ENCODE peak calls at places on chromosome 3, in eight cellular contexts. V is NCI-H2029; S is lower lobe of right lung; U is cardiac fibroblast; P is neural crest cell; C is hypothalamus; A is stimulated activated CD8-positive, alpha-beta memory T cell treated with anti-CD3 and anti-CD28 coated beads, Interleukin-4, amount 100 ng/mL, for 1 hour; D is AG04449. R is an unnamed sample.

GRCh38 chr3:169227911-169228310 is 435.6 kb downstream of the MECOM start:
- DNase-seq in U (peak), A (no peak), P (no peak), C (no peak), V (no peak), S (no peak), D (peak), R (no peak)

GRCh38 chr3:34180532-34180931 is 382.1 kb downstream of the PDCD6IP start:
- DNase-seq in A (no peak), D (no peak), C (no peak), V (no peak), P (no peak), S (no peak), U (no peak), R (no peak)

GRCh38 chr3:70308760-70309159 is 3.7 kb downstream of the MDFIC2 start:
- DNase-seq in A (no peak), D (no peak), U (peak), P (no peak), S (no peak), V (no peak), C (no peak), R (no peak)

GRCh38 chr3:126682046-126682445 is 22.0 kb upstream of the CHCHD6 start:
- DNase-seq in P (no peak), V (no peak), U (no peak), S (no peak), C (no peak), A (no peak), D (no peak), R (no peak)

GRCh38 chr3:189108735-189109134 is 63.0 kb upstream of the TPRG1 start:
- DNase-seq in S (no peak), D (no peak), P (no peak), A (no peak), C (no peak), V (no peak), U (no peak), R (no peak)

GRCh38 chr3:70176224-70176623 is 136.2 kb downstream of the MDFIC2 start:
- DNase-seq in S (no peak), C (no peak), D (no peak), P (no peak), A (no peak), U (no peak), V (no peak), R (no peak)

GRCh38 chr3:78066287-78066686 is 1026.4 kb downstream of the ROBO2 start:
- DNase-seq in P (no peak), U (no peak), D (no peak), C (no peak), V (no peak), S (no peak), A (no peak), R (no peak)

GRCh38 chr3:186826978-186827857 is 15.3 kb upstream of the ADIPOQ start:
- DNase-seq in A (peak), C (peak), V (peak), D (no peak), S (peak), P (peak), U (peak), R (peak)

GRCh38 chr3:159762238-159762637 is 226.4 kb upstream of the IL12A start:
- DNase-seq in D (no peak), P (no peak), U (no peak), V (no peak), C (no peak), S (no peak), A (no peak), R (no peak)

GRCh38 chr3:30626443-30627181 is 20.2 kb downstream of the TGFBR2 start:
- DNase-seq in U (peak), C (no peak), S (no peak), D (no peak), P (no peak), V (no peak), A (no peak), R (no peak)

GRCh38 chr3:46946856-46947544 is 29.5 kb downstream of the CCDC12 start:
- DNase-seq in C (no peak), V (peak), A (peak), S (peak), D (no peak), U (peak), P (no peak), R (peak)

GRCh38 chr3:64796597-64796996 is 108.8 kb upstream of the ADAMTS9 start:
- DNase-seq in P (no peak), V (no peak), C (no peak), D (no peak), S (no peak), A (no peak), U (no peak), R (no peak)

GRCh38 chr3:13171704-13172643 is 98.7 kb upstream of the IQSEC1 start:
- DNase-seq in A (no peak), U (no peak), V (no peak), P (no peak), C (no peak), S (no peak), D (no peak), R (no peak)

GRCh38 chr3:46407976-46408375 is 917 bp downstream of the CCRL2 start:
- DNase-seq in V (no peak), U (no peak), A (no peak), S (no peak), C (no peak), D (no peak), P (no peak), R (no peak)

GRCh38 chr3:167742338-167742737 is 6.8 kb downstream of the SERPINI1 start:
- DNase-seq in A (no peak), V (no peak), D (no peak), P (no peak), C (no peak), S (no peak), U (no peak), R (no peak)

GRCh38 chr3:72448375-72448823 is 399.8 kb downstream of the SHQ1 start:
- DNase-seq in U (no peak), D (no peak), P (no peak), S (no peak), V (no peak), A (no peak), C (peak), R (no peak)

GRCh38 chr3:53677406-53677805 is 168.8 kb downstream of the CHDH start:
- DNase-seq in P (no peak), C (no peak), A (no peak), U (peak), S (no peak), D (no peak), V (no peak), R (no peak)

GRCh38 chr3:152254031-152254430 is 14.7 kb upstream of the MBNL1 start:
- DNase-seq in P (no peak), U (no peak), A (no peak), C (no peak), S (no peak), D (no peak), V (no peak), R (no peak)

GRCh38 chr3:55519016-55519415 is 31.9 kb upstream of the WNT5A start:
- DNase-seq in D (peak), P (no peak), U (peak), V (no peak), A (no peak), S (no peak), C (no peak), R (no peak)

GRCh38 chr3:32961189-32961715 is 9.8 kb downstream of the CCR4 start:
- DNase-seq in D (no peak), C (no peak), U (no peak), P (no peak), V (no peak), S (no peak), A (no peak), R (no peak)

GRCh38 chr3:65953301-65953812 is 85.4 kb downstream of the MAGI1 start:
- DNase-seq in D (no peak), C (no peak), V (peak), A (no peak), U (no peak), S (peak), P (no peak), R (peak)

GRCh38 chr3:138373695-138374094 is 25.3 kb downstream of the MRAS start:
- DNase-seq in S (no peak), U (no peak), A (no peak), D (no peak), P (no peak), V (no peak), C (no peak), R (no peak)

GRCh38 chr3:161449784-161450183 is 46.8 kb upstream of the OTOL1 start:
- DNase-seq in D (no peak), U (no peak), A (no peak), S (no peak), C (no peak), P (no peak), V (no peak), R (no peak)

GRCh38 chr3:187782008-187782407 is 36.7 kb upstream of the BCL6 start:
- DNase-seq in D (no peak), U (no peak), A (no peak), V (no peak), S (no peak), C (no peak), P (no peak), R (no peak)

GRCh38 chr3:9377981-9378380 is 15.1 kb downstream of the THUMPD3 start:
- DNase-seq in P (no peak), D (no peak), S (no peak), V (no peak), A (no peak), C (no peak), U (no peak), R (no peak)

GRCh38 chr3:65836047-65836446 is 202.7 kb downstream of the MAGI1 start:
- DNase-seq in P (no peak), A (no peak), C (no peak), S (no peak), U (no peak), D (no peak), V (no peak), R (no peak)

GRCh38 chr3:15007681-15008141 is 57.4 kb downstream of the MRPS25 start:
- DNase-seq in U (peak), V (peak), P (no peak), D (peak), S (no peak), A (no peak), C (no peak), R (no peak)

GRCh38 chr3:8560608-8561007 is 59.0 kb downstream of the LMCD1 start:
- DNase-seq in C (no peak), V (no peak), S (no peak), A (no peak), D (peak), P (no peak), U (peak), R (no peak)

GRCh38 chr3:111454551-111454950 is 87.4 kb upstream of the CD96 start:
- DNase-seq in S (no peak), P (no peak), V (no peak), U (no peak), D (no peak), C (no peak), A (no peak), R (no peak)

GRCh38 chr3:154730221-154730620 is 300.2 kb upstream of the GPR149 start:
- DNase-seq in P (no peak), D (no peak), A (no peak), V (peak), U (no peak), C (no peak), S (no peak), R (no peak)

GRCh38 chr3:150457996-150458395 is 49.9 kb downstream of the TSC22D2 start:
- DNase-seq in P (no peak), A (no peak), U (peak), S (no peak), V (no peak), D (no peak), C (no peak), R (no peak)

GRCh38 chr3:10006762-10007090 is 19.5 kb upstream of the FANCD2 start:
- DNase-seq in C (no peak), A (no peak), S (no peak), V (no peak), P (no peak), U (no peak), D (no peak), R (no peak)

GRCh38 chr3:171811059-171811912 is 1.0 kb upstream of the PLD1 start:
- DNase-seq in D (peak), C (no peak), S (no peak), U (peak), A (no peak), V (no peak), P (no peak), R (no peak)

GRCh38 chr3:36852071-36852470 is 87.7 kb upstream of the DCLK3 start:
- DNase-seq in P (no peak), A (no peak), D (no peak), V (no peak), U (peak), C (no peak), S (no peak), R (no peak)

R was measured in mucosa of descending colon.